ENCODE peak calls at places on chromosomes 6 and 20, in nine cellular contexts. E is AG04450, X is MM.1S, D is mesendoderm, Z is transverse colon, U is ascending aorta, O is suprapubic skin, G is stomach, P is substantia nigra. J is an unnamed sample.

GRCh38 chr20:1338096-1338495 is 9.2 kb upstream of the SDCBP2 start:
- DNase-seq in E (no peak), X (no peak), D (no peak), Z (no peak), U (no peak), O (peak; percentile 62), G (no peak), P (no peak), J (no peak)

GRCh38 chr6:170031096-170031471 is 259.8 kb downstream of the DLL1 start:
- DNase-seq in E (no peak), X (no peak), D (no peak), Z (peak; percentile 38), U (no peak), O (peak; percentile 65), G (peak; percentile 85), P (no peak), J (no peak)

GRCh38 chr6:169022079-169022478 is 231.6 kb downstream of the THBS2 start:
- DNase-seq in E (no peak), X (no peak), D (no peak), Z (no peak), U (no peak), O (no peak), G (no peak), P (no peak), J (no peak)

GRCh38 chr6:110348956-110349565 is 9.1 kb downstream of the METTL24 start:
- DNase-seq in E (no peak), X (no peak), D (no peak), Z (no peak), U (no peak), O (no peak), G (no peak), P (no peak), J (no peak)

GRCh38 chr6:108689279-108690161 is 128.8 kb downstream of the FOXO3 start:
- DNase-seq in E (peak; percentile 89), X (no peak), D (no peak), Z (peak; percentile 56), U (peak; percentile 97), O (no peak), G (peak; percentile 94), P (peak; percentile 64), J (peak; percentile 96)

GRCh38 chr6:80163754-80164187 is 57.3 kb downstream of the BCKDHB start:
- DNase-seq in E (peak; percentile 36), X (peak; percentile 50), D (peak; percentile 79), Z (no peak), U (no peak), O (no peak), G (no peak), P (no peak), J (peak; percentile 52)

GRCh38 chr20:49024220-49024619 is 21.9 kb upstream of the CSE1L start:
- DNase-seq in E (no peak), X (no peak), D (no peak), Z (no peak), U (peak; percentile 18), O (peak; percentile 20), G (no peak), P (no peak), J (no peak)

GRCh38 chr6:107676002-107676401 is 148.1 kb downstream of the SCML4 start:
- DNase-seq in E (no peak), X (no peak), D (no peak), Z (no peak), U (no peak), O (no peak), G (no peak), P (no peak), J (no peak)

GRCh38 chr20:57071283-57071701 is 195.1 kb downstream of the BMP7 start:
- DNase-seq in E (no peak), X (no peak), D (peak; percentile 90), Z (no peak), U (no peak), O (no peak), G (no peak), P (no peak), J (no peak)

GRCh38 chr20:829531-829930 is 4.0 kb upstream of the FAM110A start:
- DNase-seq in E (no peak), X (no peak), D (no peak), Z (peak; percentile 2), U (peak; percentile 38), O (no peak), G (no peak), P (no peak), J (no peak)

GRCh38 chr6:149484733-149485700 is at the start of gene ZC3H12D:
- DNase-seq in E (no peak), X (no peak), D (peak; percentile 51), Z (peak; percentile 84), U (peak; percentile 76), O (peak; percentile 84), G (peak; percentile 59), P (no peak), J (no peak)

GRCh38 chr20:62321521-62321948 is 18.7 kb downstream of the ADRM1 start:
- DNase-seq in E (no peak), X (no peak), D (peak; percentile 67), Z (no peak), U (no peak), O (no peak), G (no peak), P (no peak), J (peak; percentile 33)

GRCh38 chr20:41361757-41362747 is 4.6 kb downstream of the EMILIN3 start:
- DNase-seq in E (no peak), X (no peak), D (no peak), Z (no peak), U (no peak), O (no peak), G (no peak), P (no peak), J (no peak)

GRCh38 chr20:6705920-6706500 is 61.5 kb upstream of the BMP2 start:
- DNase-seq in E (no peak), X (no peak), D (no peak), Z (no peak), U (no peak), O (no peak), G (no peak), P (no peak), J (no peak)

GRCh38 chr20:51318058-51318960 is 224.2 kb downstream of the NFATC2 start:
- DNase-seq in E (no peak), X (no peak), D (peak; percentile 88), Z (peak; percentile 84), U (no peak), O (no peak), G (peak; percentile 60), P (peak; percentile 34), J (no peak)

GRCh38 chr20:35772563-35773058 is 796 bp downstream of the PHF20 start:
- DNase-seq in E (no peak), X (no peak), D (no peak), Z (no peak), U (no peak), O (no peak), G (no peak), P (no peak), J (no peak)

GRCh38 chr6:700490-700889 is 7.6 kb upstream of the EXOC2 start:
- DNase-seq in E (no peak), X (no peak), D (no peak), Z (no peak), U (no peak), O (no peak), G (no peak), P (no peak), J (no peak)

GRCh38 chr6:701696-702479 is 8.9 kb upstream of the EXOC2 start:
- DNase-seq in E (no peak), X (no peak), D (peak; percentile 53), Z (no peak), U (no peak), O (no peak), G (no peak), P (no peak), J (no peak)

GRCh38 chr6:701215-701614 is 8.3 kb upstream of the EXOC2 start:
- DNase-seq in E (no peak), X (no peak), D (no peak), Z (no peak), U (no peak), O (no peak), G (no peak), P (no peak), J (no peak)

GRCh38 chr6:703562-703961 is 10.6 kb upstream of the EXOC2 start:
- DNase-seq in E (no peak), X (no peak), D (no peak), Z (no peak), U (no peak), O (no peak), G (no peak), P (no peak), J (no peak)

GRCh38 chr6:699319-699718 is 6.4 kb upstream of the EXOC2 start:
- DNase-seq in E (no peak), X (no peak), D (no peak), Z (no peak), U (no peak), O (no peak), G (no peak), P (no peak), J (no peak)
- H3K27ac ChIP-seq in E (no peak overlapping the region), X (no peak overlapping the region), D (no peak overlapping the region), Z (no peak overlapping the region), U (no peak overlapping the region), O (no peak overlapping the region), G (no peak overlapping the region), P (no peak overlapping the region), J (no peak overlapping the region)

DNA sequence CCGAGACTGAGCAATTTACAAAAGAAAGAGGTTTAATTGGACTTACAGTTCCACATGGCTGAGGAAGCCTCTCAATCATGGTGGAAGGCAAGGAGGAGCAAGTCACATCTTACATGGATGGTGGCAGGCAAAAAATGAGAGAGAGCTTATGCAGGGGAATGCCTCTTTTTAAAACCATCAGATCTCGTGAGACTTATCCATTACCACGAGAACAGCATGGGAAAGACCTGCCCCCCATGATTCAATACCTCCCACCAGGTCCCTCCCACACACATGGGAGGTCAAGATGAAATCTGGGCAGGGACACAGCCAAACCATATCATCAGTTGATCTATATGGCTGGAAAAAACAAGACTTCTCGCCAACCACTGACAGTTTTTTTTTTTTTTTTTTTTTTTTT is 163.5 kb downstream of the GMPR start:
- DNase-seq in E (no peak), X (no peak), D (no peak), Z (no peak), U (no peak), O (no peak), G (no peak), P (no peak), J (no peak)
- H3K27ac ChIP-seq in E (no peak overlapping the region), X (no peak overlapping the region), D (no peak overlapping the region), Z (peak overlapping the region; percentile 58), U (peak overlapping the region; percentile 27), O (no peak overlapping the region), G (no peak overlapping the region), P (no peak overlapping the region), J (no peak overlapping the region)

DNA sequence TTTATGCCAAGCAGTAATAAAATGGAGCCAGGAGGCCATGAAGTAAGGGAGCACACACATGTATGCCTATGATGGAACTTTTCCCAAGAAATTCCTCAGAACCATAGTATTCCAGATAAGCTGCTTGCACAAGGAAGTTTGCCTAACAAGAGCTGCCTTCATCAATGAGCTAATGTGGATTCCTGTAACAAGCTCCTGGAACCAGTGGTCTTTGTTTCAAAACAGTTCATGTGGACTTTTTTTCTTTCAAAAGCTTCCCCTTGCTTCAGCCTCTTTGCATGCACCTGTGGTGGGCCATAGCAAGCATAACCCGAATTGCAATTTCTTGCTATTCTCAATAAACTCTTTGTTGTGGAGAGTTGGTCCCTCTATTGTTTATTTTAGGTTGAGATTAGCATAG is 359.6 kb downstream of the UTRN start:
- DNase-seq in E (no peak), X (no peak), D (peak; percentile 56), Z (no peak), U (no peak), O (no peak), G (no peak), P (no peak), J (no peak)
- H3K27ac ChIP-seq in E (no peak overlapping the region), X (no peak overlapping the region), D (no peak overlapping the region), Z (no peak overlapping the region), U (no peak overlapping the region), O (no peak overlapping the region), G (no peak overlapping the region), P (no peak overlapping the region), J (no peak overlapping the region)

GRCh38 chr20:23115823-23116222 is 29.7 kb upstream of the CD93 start:
- DNase-seq in E (peak; percentile 11), X (no peak), D (no peak), Z (no peak), U (no peak), O (no peak), G (no peak), P (no peak), J (no peak)
- H3K27ac ChIP-seq in E (no peak overlapping the region), X (no peak overlapping the region), D (no peak overlapping the region), Z (no peak overlapping the region), U (no peak overlapping the region), O (peak overlapping the region; percentile 57), G (no peak overlapping the region), P (no peak overlapping the region), J (peak overlapping the region; percentile 25)

J was measured in epithelial cell of prostate.